ENCODE peak calls at places on chromosomes 4 and X, in eight cellular contexts. One of them, this sample, is unnamed.

GRCh38 chr4:4409416-4410115 is 22.7 kb downstream of the NSG1 start:
- DNase-seq in stromal cell of bone marrow: no peak
- DNase-seq in CD8-positive, alpha-beta T cell: no peak
- DNase-seq in NCI-H1105: no peak
- DNase-seq in left cardiac atrium: no peak
- DNase-seq in non-pigmented ciliary epithelial cell: no peak
- DNase-seq in DND-41: no peak
- DNase-seq in neuronal stem cell: no peak
- DNase-seq in this sample: no peak

GRCh38 chr4:48254381-48255072 is 15.1 kb downstream of the TEC start:
- DNase-seq in stromal cell of bone marrow: peak; percentile 99
- DNase-seq in CD8-positive, alpha-beta T cell: no peak
- DNase-seq in NCI-H1105: peak; percentile 75
- DNase-seq in left cardiac atrium: peak; percentile 68
- DNase-seq in non-pigmented ciliary epithelial cell: peak; percentile 81
- DNase-seq in DND-41: no peak
- DNase-seq in neuronal stem cell: no peak
- DNase-seq in this sample: peak; percentile 32

GRCh38 chrX:133749951-133750350 is 235.4 kb downstream of the GPC3 start:
- DNase-seq in stromal cell of bone marrow: no peak
- DNase-seq in CD8-positive, alpha-beta T cell: no peak
- DNase-seq in NCI-H1105: no peak
- DNase-seq in left cardiac atrium: no peak
- DNase-seq in non-pigmented ciliary epithelial cell: no peak
- DNase-seq in DND-41: no peak
- DNase-seq in neuronal stem cell: no peak
- DNase-seq in this sample: no peak

GRCh38 chr4:68344049-68344448 is 5.8 kb downstream of the YTHDC1 start:
- DNase-seq in stromal cell of bone marrow: no peak
- DNase-seq in CD8-positive, alpha-beta T cell: no peak
- DNase-seq in NCI-H1105: no peak
- DNase-seq in left cardiac atrium: no peak
- DNase-seq in non-pigmented ciliary epithelial cell: no peak
- DNase-seq in DND-41: no peak
- DNase-seq in neuronal stem cell: no peak
- DNase-seq in this sample: no peak

GRCh38 chr4:140172960-140173359 is 19.0 kb upstream of the MAML3 start:
- DNase-seq in stromal cell of bone marrow: no peak
- DNase-seq in CD8-positive, alpha-beta T cell: no peak
- DNase-seq in NCI-H1105: no peak
- DNase-seq in left cardiac atrium: no peak
- DNase-seq in non-pigmented ciliary epithelial cell: no peak
- DNase-seq in DND-41: no peak
- DNase-seq in neuronal stem cell: no peak
- DNase-seq in this sample: no peak

GRCh38 chr4:168731706-168732414 is 235.0 kb downstream of the PALLD start:
- DNase-seq in stromal cell of bone marrow: no peak
- DNase-seq in CD8-positive, alpha-beta T cell: no peak
- DNase-seq in NCI-H1105: no peak
- DNase-seq in left cardiac atrium: no peak
- DNase-seq in non-pigmented ciliary epithelial cell: no peak
- DNase-seq in DND-41: no peak
- DNase-seq in neuronal stem cell: no peak
- DNase-seq in this sample: no peak

GRCh38 chrX:40147399-40148188 is 49.8 kb upstream of the BCOR start:
- DNase-seq in stromal cell of bone marrow: no peak
- DNase-seq in CD8-positive, alpha-beta T cell: no peak
- DNase-seq in NCI-H1105: no peak
- DNase-seq in left cardiac atrium: no peak
- DNase-seq in non-pigmented ciliary epithelial cell: no peak
- DNase-seq in DND-41: no peak
- DNase-seq in neuronal stem cell: no peak
- DNase-seq in this sample: no peak

GRCh38 chrX:18931972-18932371 is 51.9 kb downstream of the PHKA2 start:
- DNase-seq in stromal cell of bone marrow: peak; percentile 4
- DNase-seq in CD8-positive, alpha-beta T cell: no peak
- DNase-seq in NCI-H1105: peak; percentile 0
- DNase-seq in left cardiac atrium: no peak
- DNase-seq in non-pigmented ciliary epithelial cell: no peak
- DNase-seq in DND-41: no peak
- DNase-seq in neuronal stem cell: peak; percentile 14
- DNase-seq in this sample: no peak

GRCh38 chr4:7807351-7807921 is 132.2 kb downstream of the AFAP1 start:
- DNase-seq in stromal cell of bone marrow: no peak
- DNase-seq in CD8-positive, alpha-beta T cell: no peak
- DNase-seq in NCI-H1105: no peak
- DNase-seq in left cardiac atrium: peak; percentile 59
- DNase-seq in non-pigmented ciliary epithelial cell: no peak
- DNase-seq in DND-41: no peak
- DNase-seq in neuronal stem cell: no peak
- DNase-seq in this sample: no peak

GRCh38 chrX:108537005-108537404 is 97.4 kb downstream of the COL4A5 start:
- DNase-seq in stromal cell of bone marrow: peak; percentile 4
- DNase-seq in CD8-positive, alpha-beta T cell: no peak
- DNase-seq in NCI-H1105: peak; percentile 16
- DNase-seq in left cardiac atrium: no peak
- DNase-seq in non-pigmented ciliary epithelial cell: no peak
- DNase-seq in DND-41: peak; percentile 3
- DNase-seq in neuronal stem cell: peak; percentile 2
- DNase-seq in this sample: no peak

GRCh38 chrX:65451663-65452062 is 82.9 kb downstream of the LAS1L start:
- DNase-seq in stromal cell of bone marrow: peak; percentile 1
- DNase-seq in CD8-positive, alpha-beta T cell: no peak
- DNase-seq in NCI-H1105: no peak
- DNase-seq in left cardiac atrium: no peak
- DNase-seq in non-pigmented ciliary epithelial cell: peak; percentile 4
- DNase-seq in DND-41: peak; percentile 44
- DNase-seq in neuronal stem cell: no peak
- DNase-seq in this sample: peak; percentile 3

GRCh38 chr4:94488667-94489066 is 36.9 kb downstream of the PDLIM5 start:
- DNase-seq in stromal cell of bone marrow: no peak
- DNase-seq in CD8-positive, alpha-beta T cell: no peak
- DNase-seq in NCI-H1105: no peak
- DNase-seq in left cardiac atrium: no peak
- DNase-seq in non-pigmented ciliary epithelial cell: peak; percentile 51
- DNase-seq in DND-41: no peak
- DNase-seq in neuronal stem cell: no peak
- DNase-seq in this sample: no peak

GRCh38 chr4:173237722-173238121 is 69.1 kb downstream of the GALNT7 start:
- DNase-seq in stromal cell of bone marrow: no peak
- DNase-seq in CD8-positive, alpha-beta T cell: no peak
- DNase-seq in NCI-H1105: no peak
- DNase-seq in left cardiac atrium: no peak
- DNase-seq in non-pigmented ciliary epithelial cell: no peak
- DNase-seq in DND-41: no peak
- DNase-seq in neuronal stem cell: no peak
- DNase-seq in this sample: no peak

GRCh38 chrX:118497180-118497814 is 1.7 kb downstream of the DOCK11 start:
- DNase-seq in stromal cell of bone marrow: no peak
- DNase-seq in CD8-positive, alpha-beta T cell: peak; percentile 28
- DNase-seq in NCI-H1105: no peak
- DNase-seq in left cardiac atrium: no peak
- DNase-seq in non-pigmented ciliary epithelial cell: no peak
- DNase-seq in DND-41: no peak
- DNase-seq in neuronal stem cell: no peak
- DNase-seq in this sample: no peak

GRCh38 chr4:8675383-8675782 is 82.8 kb downstream of the CPZ start:
- DNase-seq in stromal cell of bone marrow: no peak
- DNase-seq in CD8-positive, alpha-beta T cell: no peak
- DNase-seq in NCI-H1105: no peak
- DNase-seq in left cardiac atrium: no peak
- DNase-seq in non-pigmented ciliary epithelial cell: no peak
- DNase-seq in DND-41: peak; percentile 18
- DNase-seq in neuronal stem cell: peak; percentile 72
- DNase-seq in this sample: no peak

GRCh38 chr4:40247350-40247749 is 50.5 kb downstream of the RHOH start:
- DNase-seq in stromal cell of bone marrow: no peak
- DNase-seq in CD8-positive, alpha-beta T cell: peak; percentile 81
- DNase-seq in NCI-H1105: no peak
- DNase-seq in left cardiac atrium: no peak
- DNase-seq in non-pigmented ciliary epithelial cell: no peak
- DNase-seq in DND-41: peak; percentile 71
- DNase-seq in neuronal stem cell: no peak
- DNase-seq in this sample: no peak

GRCh38 chrX:107710617-107711391 is 64.8 kb downstream of the TSC22D3 start:
- DNase-seq in stromal cell of bone marrow: peak; percentile 92
- DNase-seq in CD8-positive, alpha-beta T cell: peak; percentile 69
- DNase-seq in NCI-H1105: no peak
- DNase-seq in left cardiac atrium: no peak
- DNase-seq in non-pigmented ciliary epithelial cell: peak; percentile 86
- DNase-seq in DND-41: no peak
- DNase-seq in neuronal stem cell: peak; percentile 36
- DNase-seq in this sample: no peak

GRCh38 chr4:16661813-16662212 is 236.6 kb downstream of the LDB2 start:
- DNase-seq in stromal cell of bone marrow: no peak
- DNase-seq in CD8-positive, alpha-beta T cell: no peak
- DNase-seq in NCI-H1105: no peak
- DNase-seq in left cardiac atrium: no peak
- DNase-seq in non-pigmented ciliary epithelial cell: no peak
- DNase-seq in DND-41: no peak
- DNase-seq in neuronal stem cell: no peak
- DNase-seq in this sample: no peak

GRCh38 chr4:7971881-7972500 is 32.3 kb upstream of the AFAP1 start:
- DNase-seq in stromal cell of bone marrow: no peak
- DNase-seq in CD8-positive, alpha-beta T cell: no peak
- DNase-seq in NCI-H1105: no peak
- DNase-seq in left cardiac atrium: no peak
- DNase-seq in non-pigmented ciliary epithelial cell: no peak
- DNase-seq in DND-41: no peak
- DNase-seq in neuronal stem cell: no peak
- DNase-seq in this sample: no peak

GRCh38 chr4:102064747-102065442 is 274.4 kb downstream of the BANK1 start:
- DNase-seq in stromal cell of bone marrow: no peak
- DNase-seq in CD8-positive, alpha-beta T cell: no peak
- DNase-seq in NCI-H1105: no peak
- DNase-seq in left cardiac atrium: no peak
- DNase-seq in non-pigmented ciliary epithelial cell: no peak
- DNase-seq in DND-41: no peak
- DNase-seq in neuronal stem cell: no peak
- DNase-seq in this sample: no peak

GRCh38 chr4:117968606-117969005 is 65.7 kb upstream of the NDST3 start:
- DNase-seq in stromal cell of bone marrow: no peak
- DNase-seq in CD8-positive, alpha-beta T cell: no peak
- DNase-seq in NCI-H1105: no peak
- DNase-seq in left cardiac atrium: no peak
- DNase-seq in non-pigmented ciliary epithelial cell: no peak
- DNase-seq in DND-41: no peak
- DNase-seq in neuronal stem cell: no peak
- DNase-seq in this sample: peak; percentile 48